ENCODE peak calls at places on chromosomes 7 and 10, in seven cellular contexts. J is NB4, D is foreskin melanocyte, A is AML-193, F is T-helper 2 cell, N is fibroblast of pulmonary artery, I is RPMI8226. L is an unnamed sample.

GRCh38 chr10:60816624-60817023 is 38.3 kb downstream of the CDK1 start:
- DNase-seq in J (peak), D (peak), A (peak), F (no peak), N (peak), I (peak), L (peak)

GRCh38 chr7:81399461-81399860 is 370.4 kb downstream of the HGF start:
- DNase-seq in J (peak), D (no peak), A (no peak), F (no peak), N (peak), I (peak), L (peak)

GRCh38 chr10:124842721-124843120 is 41.1 kb downstream of the ABRAXAS2 start:
- DNase-seq in J (no peak), D (no peak), A (no peak), F (no peak), N (no peak), I (no peak), L (no peak)

GRCh38 chr7:143381427-143382125 is 431 bp downstream of the ZYX start:
- DNase-seq in J (no peak), D (peak), A (no peak), F (no peak), N (peak), I (peak), L (no peak)

GRCh38 chr7:1898628-1899185 is 228.6 kb downstream of the ELFN1 start:
- DNase-seq in J (no peak), D (no peak), A (no peak), F (no peak), N (no peak), I (no peak), L (no peak)

GRCh38 chr10:35961501-35961900 is 319.4 kb upstream of the FZD8 start:
- DNase-seq in J (no peak), D (no peak), A (no peak), F (no peak), N (peak), I (no peak), L (no peak)

GRCh38 chr7:41268874-41269273 is 434.0 kb downstream of the INHBA start:
- DNase-seq in J (no peak), D (no peak), A (no peak), F (no peak), N (no peak), I (no peak), L (no peak)

GRCh38 chr7:113892818-113893217 is 26.0 kb downstream of the PPP1R3A start:
- DNase-seq in J (no peak), D (no peak), A (no peak), F (no peak), N (no peak), I (no peak), L (no peak)

GRCh38 chr7:100464210-100464660 is at the start of gene SPACDR:
- DNase-seq in J (no peak), D (no peak), A (no peak), F (no peak), N (no peak), I (no peak), L (no peak)

GRCh38 chr7:45662540-45663166 is 88.5 kb downstream of the ADCY1 start:
- DNase-seq in J (no peak), D (no peak), A (no peak), F (no peak), N (no peak), I (no peak), L (no peak)

GRCh38 chr10:131677671-131678070 is 223.1 kb upstream of the PPP2R2D start:
- DNase-seq in J (no peak), D (no peak), A (no peak), F (no peak), N (no peak), I (no peak), L (no peak)

GRCh38 chr10:92081641-92082040 is 158.1 kb downstream of the BTAF1 start:
- DNase-seq in J (no peak), D (no peak), A (no peak), F (no peak), N (no peak), I (no peak), L (no peak)

GRCh38 chr7:127844707-127845331 is 186.4 kb downstream of the LRRC4 start:
- DNase-seq in J (no peak), D (no peak), A (no peak), F (no peak), N (peak), I (no peak), L (no peak)

GRCh38 chr7:140857048-140857447 is 67.7 kb downstream of the BRAF start:
- DNase-seq in J (no peak), D (no peak), A (no peak), F (no peak), N (no peak), I (no peak), L (no peak)

GRCh38 chr10:58647366-58647765 is 134.7 kb downstream of the BICC1 start:
- DNase-seq in J (no peak), D (no peak), A (no peak), F (no peak), N (no peak), I (no peak), L (no peak)

GRCh38 chr7:71706576-71706975 is 574.6 kb downstream of the GALNT17 start:
- DNase-seq in J (no peak), D (no peak), A (no peak), F (no peak), N (no peak), I (no peak), L (no peak)

GRCh38 chr10:130046591-130046990 is 64.0 kb downstream of the C10orf143 start:
- DNase-seq in J (no peak), D (no peak), A (no peak), F (no peak), N (no peak), I (no peak), L (no peak)

GRCh38 chr7:140544278-140544896 is 65.1 kb upstream of the MKRN1 start:
- DNase-seq in J (no peak), D (no peak), A (no peak), F (no peak), N (no peak), I (no peak), L (no peak)

GRCh38 chr7:28570970-28571288 is 158.6 kb downstream of the CREB5 start:
- DNase-seq in J (no peak), D (no peak), A (no peak), F (no peak), N (peak), I (no peak), L (no peak)

GRCh38 chr10:16392661-16393060 is 44.1 kb upstream of the PTER start:
- DNase-seq in J (no peak), D (no peak), A (no peak), F (no peak), N (no peak), I (no peak), L (no peak)

GRCh38 chr7:39517240-39517639 is 49.0 kb upstream of the YAE1 start:
- DNase-seq in J (no peak), D (no peak), A (no peak), F (no peak), N (no peak), I (no peak), L (no peak)

GRCh38 chr7:128120976-128121490 is 89.8 kb upstream of the LRRC4 start:
- DNase-seq in J (no peak), D (no peak), A (no peak), F (no peak), N (no peak), I (no peak), L (no peak)

GRCh38 chr10:43417950-43418768 is 9.2 kb upstream of the HNRNPF start:
- DNase-seq in J (peak), D (no peak), A (peak), F (no peak), N (no peak), I (no peak), L (peak)

GRCh38 chr10:17238445-17239275 is 10.6 kb downstream of the VIM start:
- DNase-seq in J (peak), D (peak), A (no peak), F (no peak), N (peak), I (no peak), L (no peak)

GRCh38 chr10:69869291-69869841 is 67.7 kb downstream of the COL13A1 start:
- DNase-seq in J (no peak), D (no peak), A (no peak), F (no peak), N (peak), I (no peak), L (no peak)

GRCh38 chr7:117381357-117381756 is 45.9 kb downstream of the ASZ1 start:
- DNase-seq in J (no peak), D (no peak), A (no peak), F (no peak), N (no peak), I (no peak), L (no peak)

GRCh38 chr7:147829021-147829420 is 761.5 kb upstream of the C7orf33 start:
- DNase-seq in J (no peak), D (no peak), A (no peak), F (no peak), N (no peak), I (no peak), L (no peak)

GRCh38 chr10:114714281-114714741 is 56.2 kb upstream of the ABLIM1 start:
- DNase-seq in J (no peak), D (peak), A (no peak), F (no peak), N (peak), I (no peak), L (no peak)

GRCh38 chr10:18216482-18216881 is 76.3 kb downstream of the CACNB2 start:
- DNase-seq in J (peak), D (no peak), A (peak), F (no peak), N (peak), I (peak), L (no peak)

GRCh38 chr7:55365103-55365679 is at the start of gene LANCL2:
- DNase-seq in J (no peak), D (peak), A (no peak), F (peak), N (peak), I (no peak), L (no peak)

GRCh38 chr7:140640060-140640611 is 477 bp downstream of the DENND2A start:
- DNase-seq in J (peak), D (peak), A (no peak), F (no peak), N (peak), I (no peak), L (no peak)

GRCh38 chr7:116258734-116259133 is 48.4 kb downstream of the TES start:
- DNase-seq in J (peak), D (peak), A (peak), F (no peak), N (peak), I (peak), L (peak)

GRCh38 chr10:121324678-121325213 is 273.5 kb downstream of the FGFR2 start:
- DNase-seq in J (no peak), D (no peak), A (no peak), F (no peak), N (no peak), I (no peak), L (no peak)